ENCODE peak calls at places on chromosomes 5 and 9, in five cellular contexts. C is gastrocnemius medialis, B is IMR-90, P is A549, H is ovary. O is an unnamed sample.
A peak's percentile ranks its signal among the peaks of the same experiment; 100 is the strongest.

GRCh38 chr5:9099681-9100080 is 446.2 kb downstream of the SEMA5A start:
- DNase-seq in P (no peak), C (no peak), H (no peak), B (no peak), O (no peak)

GRCh38 chr5:52961238-52961637 is 27.9 kb upstream of the ITGA2 start:
- DNase-seq in H (no peak), C (no peak), B (no peak), P (no peak), O (no peak)

GRCh38 chr9:71920456-71921189 is 9.2 kb downstream of the C9orf85 start:
- DNase-seq in P (no peak), C (no peak), H (no peak), B (no peak), O (no peak)

GRCh38 chr5:36944607-36945225 is 68.1 kb downstream of the NIPBL start:
- DNase-seq in P (no peak), B (peak; percentile 76), H (no peak), C (no peak), O (peak; percentile 76)

GRCh38 chr9:114606597-114607207 is 4.4 kb upstream of the TMEM268 start:
- DNase-seq in H (peak; percentile 61), P (no peak), B (peak; percentile 78), C (no peak), O (peak; percentile 57)

GRCh38 chr9:136525841-136526499 is 19.9 kb downstream of the NOTCH1 start:
- DNase-seq in C (peak; percentile 65), B (no peak), P (no peak), H (no peak), O (no peak)

GRCh38 chr5:9653811-9654210 is 23.7 kb upstream of the TAS2R1 start:
- DNase-seq in H (no peak), P (no peak), B (peak; percentile 97), C (peak; percentile 13), O (no peak)

GRCh38 chr9:130289711-130290241 is 24.2 kb downstream of the HMCN2 start:
- DNase-seq in P (no peak), C (no peak), H (peak; percentile 11), B (no peak), O (no peak)

GRCh38 chr9:131840220-131840619 is 100.3 kb upstream of the RAPGEF1 start:
- DNase-seq in H (no peak), B (no peak), C (no peak), P (no peak), O (no peak)

GRCh38 chr9:7799934-7800285 is 332 bp upstream of the DMAC1 start:
- DNase-seq in P (peak; percentile 11), H (no peak), C (no peak), B (no peak), O (peak; percentile 37)

GRCh38 chr9:7802666-7803065 is 3.1 kb upstream of the DMAC1 start:
- DNase-seq in P (no peak), B (peak; percentile 29), C (no peak), H (no peak), O (no peak)

GRCh38 chr9:7794196-7794595 is 5.4 kb downstream of the DMAC1 start:
- DNase-seq in H (no peak), B (no peak), C (no peak), P (no peak), O (no peak)

GRCh38 chr9:7799234-7799933 is at the start of gene DMAC1:
- DNase-seq in B (peak; percentile 84), H (peak; percentile 83), C (peak; percentile 66), P (peak; percentile 66), O (peak; percentile 84)
- TF ChIP-seq POLR2A in B (peak; percentile 53), H (no peak), C (no peak), P (peak; percentile 67), O (peak; percentile 55)

DNA sequence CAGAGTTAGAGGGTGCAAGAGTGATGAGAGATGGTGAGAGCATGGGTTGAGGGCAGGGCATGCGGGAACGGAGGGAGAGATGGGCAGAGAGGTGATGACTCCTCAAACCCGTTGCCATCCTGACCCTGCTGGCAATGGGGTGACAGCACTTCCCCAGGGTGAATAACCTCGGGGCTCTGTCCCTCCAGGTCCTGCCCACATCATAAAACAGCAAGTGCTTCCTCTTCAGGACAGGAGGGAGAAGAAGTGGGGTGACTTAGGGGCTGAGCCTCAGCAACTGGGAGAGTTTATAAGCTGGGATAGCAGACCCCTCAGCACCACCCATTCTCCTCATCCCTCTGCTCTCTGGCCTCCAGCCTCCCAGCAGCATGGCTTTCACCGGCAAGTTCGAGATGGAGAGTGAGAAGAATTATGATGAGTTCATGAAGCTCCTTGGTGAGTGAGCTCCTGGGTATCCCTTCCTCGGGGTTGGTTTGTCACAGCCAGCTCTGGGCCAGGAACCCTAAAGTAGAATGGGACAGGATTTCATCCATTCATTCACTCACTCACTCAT is at the start of gene FABP6:
- DNase-seq in P (no peak), H (no peak), B (no peak), C (no peak), O (no peak)
- TF ChIP-seq POLR2A in P (no peak), H (no peak), B (no peak), C (no peak), O (no peak)

GRCh38 chr9:34380511-34381315 is 4.0 kb upstream of the MYORG start:
- DNase-seq in P (peak; percentile 90), B (peak; percentile 62), H (peak; percentile 81), C (peak; percentile 68), O (peak; percentile 89)
- TF ChIP-seq POLR2A in P (peak; percentile 68), B (no peak), H (peak; percentile 20), C (no peak), O (no peak)

GRCh38 chr5:57435701-57436134 is 46.9 kb downstream of the ACTBL2 start:
- DNase-seq in P (peak; percentile 30), H (no peak), C (no peak), B (peak; percentile 99), O (no peak)

GRCh38 chr5:57438162-57438561 is 44.4 kb downstream of the ACTBL2 start:
- DNase-seq in C (no peak), P (no peak), B (peak; percentile 87), H (no peak), O (no peak)

GRCh38 chr5:57434683-57435082 is 47.9 kb downstream of the ACTBL2 start:
- DNase-seq in C (no peak), B (no peak), P (no peak), H (no peak), O (no peak)

GRCh38 chr5:57434227-57434640 is 48.4 kb downstream of the ACTBL2 start:
- DNase-seq in C (no peak), H (no peak), P (no peak), B (no peak), O (no peak)

DNA sequence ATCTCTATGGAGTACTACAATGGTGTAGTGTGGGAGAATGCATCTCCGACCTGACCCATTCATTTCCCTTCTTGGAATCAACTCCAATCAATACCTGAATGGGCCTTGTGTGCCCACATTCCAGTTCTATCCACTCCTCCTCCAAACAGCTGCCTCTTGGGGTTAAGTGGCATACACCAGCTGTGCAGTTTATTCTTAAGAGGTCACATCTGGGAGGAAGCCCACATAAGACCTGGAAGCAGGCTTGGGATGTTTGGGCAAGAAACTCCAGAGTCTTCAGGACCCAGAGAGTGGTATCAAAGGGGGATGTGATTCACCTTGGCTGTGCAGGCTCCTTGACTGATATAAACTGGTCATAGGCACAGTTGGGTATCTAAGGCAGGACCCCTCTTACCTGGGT is 46.0 kb downstream of the ACTBL2 start:
- DNase-seq in H (no peak), P (no peak), C (no peak), B (no peak), O (no peak)
- TF ChIP-seq POLR2A in H (no peak), P (no peak), C (no peak), B (no peak), O (no peak)